ENCODE peak calls at places on chromosomes 3 and 15, in ten cellular contexts. D is NT2/D1; K is effector CD8-positive, alpha-beta T cell; G is left ventricle myocardium inferior; V is GM10248; I is fibroblast of pulmonary artery; Z is KG1; F is WERI-Rb-1; P is activated CD8-positive, alpha-beta memory T cell treated with anti-CD3 and anti-CD28 coated beads for 1 hour; A is left cardiac atrium. J is an unnamed sample.
A peak's percentile ranks its signal among the peaks of the same experiment; 100 is the strongest.

GRCh38 chr15:68335655-68336054 is 58.1 kb downstream of the FEM1B start:
- DNase-seq in D (no peak), K (no peak), G (peak; percentile 59), V (no peak), I (no peak), Z (no peak), F (no peak), P (no peak), A (peak; percentile 36), J (no peak)

GRCh38 chr3:124634210-124635168 is 95.8 kb upstream of the UMPS start:
- DNase-seq in D (peak; percentile 16), K (no peak), G (no peak), V (peak; percentile 38), I (no peak), Z (no peak), F (no peak), P (no peak), A (no peak), J (peak; percentile 52)

GRCh38 chr15:40110866-40111550 is 2.3 kb upstream of the BMF start:
- DNase-seq in D (no peak), K (no peak), G (no peak), V (peak; percentile 4), I (no peak), Z (no peak), F (no peak), P (no peak), A (no peak), J (no peak)

GRCh38 chr3:57910988-57911387 is 97.2 kb upstream of the FLNB start:
- DNase-seq in D (peak; percentile 33), K (no peak), G (no peak), V (no peak), I (peak; percentile 38), Z (no peak), F (peak; percentile 26), P (no peak), A (no peak), J (no peak)

GRCh38 chr15:90871097-90871715 is 2.8 kb downstream of the FURIN start:
- DNase-seq in D (no peak), K (peak; percentile 17), G (peak; percentile 42), V (peak; percentile 39), I (no peak), Z (no peak), F (peak; percentile 31), P (no peak), A (no peak), J (no peak)

GRCh38 chr3:8757551-8758518 is 11.6 kb downstream of the OXTR start:
- DNase-seq in D (no peak), K (no peak), G (no peak), V (no peak), I (no peak), Z (no peak), F (no peak), P (no peak), A (no peak), J (no peak)

GRCh38 chr3:190541560-190541959 is 27.7 kb downstream of the IL1RAP start:
- DNase-seq in D (no peak), K (no peak), G (no peak), V (no peak), I (no peak), Z (no peak), F (no peak), P (no peak), A (no peak), J (no peak)

GRCh38 chr3:159761377-159761776 is 227.3 kb upstream of the IL12A start:
- DNase-seq in D (no peak), K (no peak), G (peak; percentile 45), V (no peak), I (peak; percentile 47), Z (no peak), F (no peak), P (no peak), A (peak; percentile 51), J (peak; percentile 19)